ENCODE peak calls at places on chromosomes 3 and 15, in nine cellular contexts. One of them, this sample, is unnamed.

GRCh38 chr3:13559751-13560540 is 11.0 kb downstream of the FBLN2 start:
- DNase-seq in IMR-90: no peak
- DNase-seq in epithelial cell of esophagus: peak; percentile 24
- DNase-seq in tibial nerve: no peak
- DNase-seq in lower leg skin: no peak
- DNase-seq in astrocyte of the spinal cord: no peak
- DNase-seq in choroid plexus epithelial cell: no peak
- DNase-seq in colonic mucosa: no peak
- DNase-seq in fibroblast of pulmonary artery: peak; percentile 29
- DNase-seq in this sample: no peak

GRCh38 chr3:88807471-88808090 is 299.8 kb upstream of the EPHA3 start:
- DNase-seq in IMR-90: peak; percentile 74
- DNase-seq in epithelial cell of esophagus: peak; percentile 81
- DNase-seq in tibial nerve: no peak
- DNase-seq in lower leg skin: no peak
- DNase-seq in astrocyte of the spinal cord: peak; percentile 73
- DNase-seq in choroid plexus epithelial cell: peak; percentile 83
- DNase-seq in colonic mucosa: no peak
- DNase-seq in fibroblast of pulmonary artery: peak; percentile 52
- DNase-seq in this sample: peak; percentile 43

GRCh38 chr3:128487813-128488635 is 5.0 kb downstream of the GATA2 start:
- DNase-seq in IMR-90: peak; percentile 87
- DNase-seq in epithelial cell of esophagus: peak; percentile 73
- DNase-seq in tibial nerve: no peak
- DNase-seq in lower leg skin: peak; percentile 95
- DNase-seq in astrocyte of the spinal cord: peak; percentile 70
- DNase-seq in choroid plexus epithelial cell: peak; percentile 76
- DNase-seq in colonic mucosa: peak; percentile 86
- DNase-seq in fibroblast of pulmonary artery: peak; percentile 93
- DNase-seq in this sample: no peak

GRCh38 chr3:16064660-16065414 is 109.6 kb upstream of the GALNT15 start:
- DNase-seq in IMR-90: peak; percentile 97
- DNase-seq in epithelial cell of esophagus: peak; percentile 77
- DNase-seq in tibial nerve: peak; percentile 93
- DNase-seq in lower leg skin: peak; percentile 96
- DNase-seq in astrocyte of the spinal cord: peak; percentile 92
- DNase-seq in choroid plexus epithelial cell: peak; percentile 97
- DNase-seq in colonic mucosa: peak; percentile 53
- DNase-seq in fibroblast of pulmonary artery: peak; percentile 96
- DNase-seq in this sample: no peak

GRCh38 chr15:45456212-45457106 is 66.1 kb downstream of the SLC30A4 start:
- DNase-seq in IMR-90: peak; percentile 100
- DNase-seq in epithelial cell of esophagus: peak; percentile 99
- DNase-seq in tibial nerve: no peak
- DNase-seq in lower leg skin: peak; percentile 94
- DNase-seq in astrocyte of the spinal cord: peak; percentile 99
- DNase-seq in choroid plexus epithelial cell: peak; percentile 100
- DNase-seq in colonic mucosa: peak; percentile 78
- DNase-seq in fibroblast of pulmonary artery: peak; percentile 100
- DNase-seq in this sample: peak; percentile 98

GRCh38 chr3:30749230-30749629 is 142.8 kb downstream of the TGFBR2 start:
- DNase-seq in IMR-90: no peak
- DNase-seq in epithelial cell of esophagus: peak; percentile 75
- DNase-seq in tibial nerve: no peak
- DNase-seq in lower leg skin: no peak
- DNase-seq in astrocyte of the spinal cord: no peak
- DNase-seq in choroid plexus epithelial cell: no peak
- DNase-seq in colonic mucosa: no peak
- DNase-seq in fibroblast of pulmonary artery: no peak
- DNase-seq in this sample: no peak

GRCh38 chr15:74136584-74137543 is 6.5 kb downstream of the ISLR2 start:
- DNase-seq in IMR-90: no peak
- DNase-seq in epithelial cell of esophagus: no peak
- DNase-seq in tibial nerve: no peak
- DNase-seq in lower leg skin: no peak
- DNase-seq in astrocyte of the spinal cord: no peak
- DNase-seq in choroid plexus epithelial cell: no peak
- DNase-seq in colonic mucosa: no peak
- DNase-seq in fibroblast of pulmonary artery: peak; percentile 71
- DNase-seq in this sample: no peak

GRCh38 chr15:85532689-85533088 is 152.3 kb downstream of the AKAP13 start:
- DNase-seq in IMR-90: no peak
- DNase-seq in epithelial cell of esophagus: no peak
- DNase-seq in tibial nerve: no peak
- DNase-seq in lower leg skin: no peak
- DNase-seq in astrocyte of the spinal cord: no peak
- DNase-seq in choroid plexus epithelial cell: no peak
- DNase-seq in colonic mucosa: no peak
- DNase-seq in fibroblast of pulmonary artery: no peak
- DNase-seq in this sample: no peak

GRCh38 chr3:12483364-12483763 is 916 bp upstream of the TSEN2 start:
- DNase-seq in IMR-90: peak; percentile 9
- DNase-seq in epithelial cell of esophagus: peak; percentile 15
- DNase-seq in tibial nerve: no peak
- DNase-seq in lower leg skin: peak; percentile 54
- DNase-seq in astrocyte of the spinal cord: no peak
- DNase-seq in choroid plexus epithelial cell: peak; percentile 56
- DNase-seq in colonic mucosa: no peak
- DNase-seq in fibroblast of pulmonary artery: peak; percentile 31
- DNase-seq in this sample: no peak

GRCh38 chr3:142976621-142977398 is 13.3 kb upstream of the PAQR9 start:
- DNase-seq in IMR-90: peak; percentile 96
- DNase-seq in epithelial cell of esophagus: peak; percentile 89
- DNase-seq in tibial nerve: no peak
- DNase-seq in lower leg skin: no peak
- DNase-seq in astrocyte of the spinal cord: peak; percentile 96
- DNase-seq in choroid plexus epithelial cell: peak; percentile 95
- DNase-seq in colonic mucosa: peak; percentile 45
- DNase-seq in fibroblast of pulmonary artery: peak; percentile 95
- DNase-seq in this sample: no peak

GRCh38 chr3:14336414-14337285 is 65.8 kb upstream of the SLC6A6 start:
- DNase-seq in IMR-90: no peak
- DNase-seq in epithelial cell of esophagus: peak; percentile 72
- DNase-seq in tibial nerve: no peak
- DNase-seq in lower leg skin: no peak
- DNase-seq in astrocyte of the spinal cord: no peak
- DNase-seq in choroid plexus epithelial cell: no peak
- DNase-seq in colonic mucosa: peak; percentile 74
- DNase-seq in fibroblast of pulmonary artery: no peak
- DNase-seq in this sample: no peak

GRCh38 chr15:41698779-41699178 is 38.6 kb downstream of the MGA start:
- DNase-seq in IMR-90: peak; percentile 70
- DNase-seq in epithelial cell of esophagus: peak; percentile 4
- DNase-seq in tibial nerve: no peak
- DNase-seq in lower leg skin: no peak
- DNase-seq in astrocyte of the spinal cord: peak; percentile 63
- DNase-seq in choroid plexus epithelial cell: no peak
- DNase-seq in colonic mucosa: no peak
- DNase-seq in fibroblast of pulmonary artery: no peak
- DNase-seq in this sample: no peak

GRCh38 chr3:112382543-112383160 is 49.7 kb downstream of the CD200 start:
- DNase-seq in IMR-90: no peak
- DNase-seq in epithelial cell of esophagus: no peak
- DNase-seq in tibial nerve: no peak
- DNase-seq in lower leg skin: no peak
- DNase-seq in astrocyte of the spinal cord: no peak
- DNase-seq in choroid plexus epithelial cell: no peak
- DNase-seq in colonic mucosa: no peak
- DNase-seq in fibroblast of pulmonary artery: no peak
- DNase-seq in this sample: no peak

GRCh38 chr15:48657891-48658591 is 12.5 kb upstream of the FBN1 start:
- DNase-seq in IMR-90: no peak
- DNase-seq in epithelial cell of esophagus: no peak
- DNase-seq in tibial nerve: no peak
- DNase-seq in lower leg skin: no peak
- DNase-seq in astrocyte of the spinal cord: no peak
- DNase-seq in choroid plexus epithelial cell: no peak
- DNase-seq in colonic mucosa: no peak
- DNase-seq in fibroblast of pulmonary artery: no peak
- DNase-seq in this sample: no peak

GRCh38 chr3:37730825-37731224 is 130.9 kb upstream of the CTDSPL start:
- DNase-seq in IMR-90: no peak
- DNase-seq in epithelial cell of esophagus: no peak
- DNase-seq in tibial nerve: peak; percentile 30
- DNase-seq in lower leg skin: no peak
- DNase-seq in astrocyte of the spinal cord: no peak
- DNase-seq in choroid plexus epithelial cell: no peak
- DNase-seq in colonic mucosa: peak; percentile 25
- DNase-seq in fibroblast of pulmonary artery: no peak
- DNase-seq in this sample: no peak

GRCh38 chr3:37730383-37730782 is 131.3 kb upstream of the CTDSPL start:
- DNase-seq in IMR-90: no peak
- DNase-seq in epithelial cell of esophagus: no peak
- DNase-seq in tibial nerve: no peak
- DNase-seq in lower leg skin: no peak
- DNase-seq in astrocyte of the spinal cord: no peak
- DNase-seq in choroid plexus epithelial cell: no peak
- DNase-seq in colonic mucosa: no peak
- DNase-seq in fibroblast of pulmonary artery: no peak
- DNase-seq in this sample: no peak

GRCh38 chr3:37726445-37727000 is 135.2 kb upstream of the CTDSPL start:
- DNase-seq in IMR-90: no peak
- DNase-seq in epithelial cell of esophagus: no peak
- DNase-seq in tibial nerve: no peak
- DNase-seq in lower leg skin: no peak
- DNase-seq in astrocyte of the spinal cord: peak; percentile 37
- DNase-seq in choroid plexus epithelial cell: no peak
- DNase-seq in colonic mucosa: no peak
- DNase-seq in fibroblast of pulmonary artery: no peak
- DNase-seq in this sample: no peak

GRCh38 chr3:37731895-37732294 is 129.8 kb upstream of the CTDSPL start:
- DNase-seq in IMR-90: no peak
- DNase-seq in epithelial cell of esophagus: no peak
- DNase-seq in tibial nerve: no peak
- DNase-seq in lower leg skin: no peak
- DNase-seq in astrocyte of the spinal cord: no peak
- DNase-seq in choroid plexus epithelial cell: no peak
- DNase-seq in colonic mucosa: no peak
- DNase-seq in fibroblast of pulmonary artery: no peak
- DNase-seq in this sample: no peak

GRCh38 chr3:37729119-37729518 is 132.6 kb upstream of the CTDSPL start:
- DNase-seq in IMR-90: peak; percentile 18
- DNase-seq in epithelial cell of esophagus: peak; percentile 21
- DNase-seq in tibial nerve: no peak
- DNase-seq in lower leg skin: no peak
- DNase-seq in astrocyte of the spinal cord: peak; percentile 31
- DNase-seq in choroid plexus epithelial cell: peak; percentile 49
- DNase-seq in colonic mucosa: no peak
- DNase-seq in fibroblast of pulmonary artery: peak; percentile 15
- DNase-seq in this sample: no peak
- TF ChIP-seq CTCF in IMR-90: no peak
- TF ChIP-seq CTCF in epithelial cell of esophagus: no peak
- TF ChIP-seq CTCF in tibial nerve: no peak
- TF ChIP-seq CTCF in lower leg skin: no peak
- TF ChIP-seq CTCF in astrocyte of the spinal cord: no peak
- TF ChIP-seq CTCF in choroid plexus epithelial cell: no peak
- TF ChIP-seq CTCF in colonic mucosa: no peak
- TF ChIP-seq CTCF in fibroblast of pulmonary artery: no peak
- TF ChIP-seq CTCF in this sample: no peak

DNA sequence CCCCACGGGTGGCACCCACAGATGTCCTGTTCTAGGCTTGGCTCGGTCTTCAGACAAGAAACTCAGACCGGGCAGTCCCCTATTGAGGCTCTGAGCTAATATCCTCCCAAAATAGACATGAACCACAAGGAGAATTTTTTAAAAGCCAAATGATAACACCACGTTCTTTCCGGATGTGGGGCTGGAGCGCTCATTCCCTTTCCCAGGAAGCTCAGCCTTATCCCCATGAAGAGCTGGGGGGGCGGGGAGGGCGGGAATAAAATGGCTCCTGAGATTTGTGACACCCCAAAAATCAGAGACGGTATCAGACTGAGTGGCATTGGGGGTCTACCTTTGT is 1.1 kb downstream of the SLC6A1 start:
- DNase-seq in IMR-90: no peak
- DNase-seq in epithelial cell of esophagus: no peak
- DNase-seq in tibial nerve: no peak
- DNase-seq in lower leg skin: no peak
- DNase-seq in astrocyte of the spinal cord: no peak
- DNase-seq in choroid plexus epithelial cell: no peak
- DNase-seq in colonic mucosa: no peak
- DNase-seq in fibroblast of pulmonary artery: no peak
- DNase-seq in this sample: no peak
- H3K4me3 ChIP-seq in IMR-90: no peak overlapping the region
- H3K4me3 ChIP-seq in epithelial cell of esophagus: no peak overlapping the region
- H3K4me3 ChIP-seq in tibial nerve: peak overlapping the region; percentile 50
- H3K4me3 ChIP-seq in lower leg skin: no peak overlapping the region
- H3K4me3 ChIP-seq in astrocyte of the spinal cord: no peak overlapping the region
- H3K4me3 ChIP-seq in choroid plexus epithelial cell: no peak overlapping the region
- H3K4me3 ChIP-seq in colonic mucosa: no peak overlapping the region
- H3K4me3 ChIP-seq in fibroblast of pulmonary artery: no peak overlapping the region
- H3K4me3 ChIP-seq in this sample: no peak overlapping the region

GRCh38 chr3:167078070-167078622 is 302.0 kb downstream of the ZBBX start:
- DNase-seq in IMR-90: no peak
- DNase-seq in epithelial cell of esophagus: peak; percentile 2
- DNase-seq in tibial nerve: no peak
- DNase-seq in lower leg skin: no peak
- DNase-seq in astrocyte of the spinal cord: peak; percentile 17
- DNase-seq in choroid plexus epithelial cell: no peak
- DNase-seq in colonic mucosa: no peak
- DNase-seq in fibroblast of pulmonary artery: no peak
- DNase-seq in this sample: no peak
- TF ChIP-seq CTCF in IMR-90: no peak
- TF ChIP-seq CTCF in epithelial cell of esophagus: no peak
- TF ChIP-seq CTCF in tibial nerve: no peak
- TF ChIP-seq CTCF in lower leg skin: no peak
- TF ChIP-seq CTCF in astrocyte of the spinal cord: no peak
- TF ChIP-seq CTCF in choroid plexus epithelial cell: no peak
- TF ChIP-seq CTCF in colonic mucosa: no peak
- TF ChIP-seq CTCF in fibroblast of pulmonary artery: no peak
- TF ChIP-seq CTCF in this sample: no peak

GRCh38 chr3:10707089-10707983 is 108.7 kb upstream of the SLC6A11 start:
- DNase-seq in IMR-90: no peak
- DNase-seq in epithelial cell of esophagus: no peak
- DNase-seq in tibial nerve: no peak
- DNase-seq in lower leg skin: no peak
- DNase-seq in astrocyte of the spinal cord: no peak
- DNase-seq in choroid plexus epithelial cell: no peak
- DNase-seq in colonic mucosa: no peak
- DNase-seq in fibroblast of pulmonary artery: no peak
- DNase-seq in this sample: no peak

GRCh38 chr3:10707984-10708868 is 107.8 kb upstream of the SLC6A11 start:
- DNase-seq in IMR-90: no peak
- DNase-seq in epithelial cell of esophagus: no peak
- DNase-seq in tibial nerve: no peak
- DNase-seq in lower leg skin: peak; percentile 71
- DNase-seq in astrocyte of the spinal cord: no peak
- DNase-seq in choroid plexus epithelial cell: no peak
- DNase-seq in colonic mucosa: no peak
- DNase-seq in fibroblast of pulmonary artery: no peak
- DNase-seq in this sample: no peak

GRCh38 chr3:10709110-10709781 is 106.8 kb upstream of the SLC6A11 start:
- DNase-seq in IMR-90: no peak
- DNase-seq in epithelial cell of esophagus: no peak
- DNase-seq in tibial nerve: no peak
- DNase-seq in lower leg skin: peak; percentile 76
- DNase-seq in astrocyte of the spinal cord: no peak
- DNase-seq in choroid plexus epithelial cell: no peak
- DNase-seq in colonic mucosa: no peak
- DNase-seq in fibroblast of pulmonary artery: no peak
- DNase-seq in this sample: no peak

GRCh38 chr3:10703875-10704274 is 112.2 kb upstream of the SLC6A11 start:
- DNase-seq in IMR-90: peak; percentile 23
- DNase-seq in epithelial cell of esophagus: peak; percentile 38
- DNase-seq in tibial nerve: no peak
- DNase-seq in lower leg skin: no peak
- DNase-seq in astrocyte of the spinal cord: peak; percentile 14
- DNase-seq in choroid plexus epithelial cell: peak; percentile 46
- DNase-seq in colonic mucosa: no peak
- DNase-seq in fibroblast of pulmonary artery: peak; percentile 16
- DNase-seq in this sample: no peak

GRCh38 chr3:10706156-10707088 is 109.6 kb upstream of the SLC6A11 start:
- DNase-seq in IMR-90: no peak
- DNase-seq in epithelial cell of esophagus: no peak
- DNase-seq in tibial nerve: no peak
- DNase-seq in lower leg skin: no peak
- DNase-seq in astrocyte of the spinal cord: no peak
- DNase-seq in choroid plexus epithelial cell: no peak
- DNase-seq in colonic mucosa: no peak
- DNase-seq in fibroblast of pulmonary artery: no peak
- DNase-seq in this sample: no peak
- H3K4me3 ChIP-seq in IMR-90: no peak overlapping the region
- H3K4me3 ChIP-seq in epithelial cell of esophagus: no peak overlapping the region
- H3K4me3 ChIP-seq in tibial nerve: no peak overlapping the region
- H3K4me3 ChIP-seq in lower leg skin: no peak overlapping the region
- H3K4me3 ChIP-seq in astrocyte of the spinal cord: no peak overlapping the region
- H3K4me3 ChIP-seq in choroid plexus epithelial cell: no peak overlapping the region
- H3K4me3 ChIP-seq in colonic mucosa: no peak overlapping the region
- H3K4me3 ChIP-seq in fibroblast of pulmonary artery: no peak overlapping the region
- H3K4me3 ChIP-seq in this sample: no peak overlapping the region